ENCODE peak calls at places on chromosomes 16 and 17, in seven cellular contexts. M, P, B, G, N, Z and Q are unnamed samples.

GRCh38 chr16:31453255-31454204 is 5.8 kb upstream of the ARMC5 start:
- DNase-seq in M (no peak), P (no peak), B (peak), G (peak), N (peak), Z (peak), Q (peak)

GRCh38 chr16:4498546-4499195 is 22.5 kb downstream of the HMOX2 start:
- DNase-seq in M (no peak), P (no peak), B (no peak), G (peak), N (no peak), Z (no peak), Q (no peak)

GRCh38 chr17:66959641-66960375 is 4.7 kb upstream of the CACNG4 start:
- DNase-seq in M (no peak), P (no peak), B (no peak), G (no peak), N (no peak), Z (no peak), Q (no peak)

GRCh38 chr16:57533618-57534336 is 2.6 kb downstream of the CCDC102A start:
- DNase-seq in M (no peak), P (peak), B (no peak), G (no peak), N (peak), Z (no peak), Q (peak)

GRCh38 chr16:3022697-3023414 is 886 bp downstream of the HCFC1R1 start:
- DNase-seq in M (no peak), P (no peak), B (peak), G (no peak), N (no peak), Z (peak), Q (no peak)

GRCh38 chr16:71843517-71844031 is 2.2 kb upstream of the ATXN1L start:
- DNase-seq in M (no peak), P (no peak), B (no peak), G (no peak), N (no peak), Z (no peak), Q (no peak)

GRCh38 chr17:49646391-49647255 is 31.3 kb downstream of the SPOP start:
- DNase-seq in M (no peak), P (peak), B (peak), G (peak), N (no peak), Z (peak), Q (no peak)

GRCh38 chr17:61088556-61088955 is 311.1 kb upstream of the TBX2 start:
- DNase-seq in M (no peak), P (no peak), B (no peak), G (no peak), N (no peak), Z (no peak), Q (no peak)

GRCh38 chr16:22008215-22009142 is 568 bp downstream of the MOSMO start:
- DNase-seq in M (no peak), P (peak), B (no peak), G (peak), N (peak), Z (no peak), Q (peak)

GRCh38 chr17:19304209-19304608 is 58.3 kb downstream of the B9D1 start:
- DNase-seq in M (no peak), P (no peak), B (peak), G (peak), N (no peak), Z (peak), Q (peak)